ENCODE peak calls at places on chromosomes 7 and 10, in nine cellular contexts. I is NCI-H774, B is GM03348, A is stomach, D is osteoblast, Q is ELF-1, F is right cardiac atrium, G is body of pancreas, Z is upper lobe of left lung. X is an unnamed sample.

GRCh38 chr7:75989726-75990388 is 4.5 kb downstream of the TMEM120A start:
- DNase-seq in I (no peak), B (no peak), A (no peak), D (peak; percentile 85), Q (no peak), F (peak; percentile 88), G (peak; percentile 69), Z (no peak), X (no peak)

GRCh38 chr7:90769036-90769435 is 172.9 kb downstream of the CDK14 start:
- DNase-seq in I (no peak), B (no peak), A (no peak), D (no peak), Q (no peak), F (no peak), G (no peak), Z (no peak), X (no peak)

GRCh38 chr10:11205026-11205772 is 187.5 kb downstream of the CELF2 start:
- DNase-seq in I (no peak), B (no peak), A (no peak), D (no peak), Q (peak; percentile 20), F (no peak), G (no peak), Z (peak; percentile 48), X (no peak)

GRCh38 chr7:105682331-105683070 is 101.2 kb upstream of the EFCAB10 start:
- DNase-seq in I (no peak), B (no peak), A (no peak), D (no peak), Q (no peak), F (no peak), G (no peak), Z (no peak), X (no peak)

GRCh38 chr10:69093933-69094332 is 6.0 kb downstream of the SRGN start:
- DNase-seq in I (no peak), B (peak; percentile 15), A (no peak), D (no peak), Q (no peak), F (no peak), G (no peak), Z (no peak), X (no peak)

GRCh38 chr7:66043681-66044497 is 31.7 kb upstream of the ASL start:
- DNase-seq in I (peak; percentile 43), B (peak; percentile 57), A (peak; percentile 78), D (peak; percentile 66), Q (peak; percentile 57), F (peak; percentile 84), G (peak; percentile 77), Z (peak; percentile 88), X (no peak)

GRCh38 chr10:89952314-89952713 is 250.9 kb downstream of the KIF20B start:
- DNase-seq in I (no peak), B (no peak), A (no peak), D (no peak), Q (no peak), F (peak; percentile 42), G (no peak), Z (peak; percentile 19), X (no peak)

GRCh38 chr10:131445623-131446022 is 134.1 kb upstream of the TCERG1L start:
- DNase-seq in I (no peak), B (no peak), A (no peak), D (no peak), Q (no peak), F (no peak), G (no peak), Z (no peak), X (peak; percentile 62)

GRCh38 chr7:44447874-44448425 is 42.5 kb downstream of the NUDCD3 start:
- DNase-seq in I (no peak), B (no peak), A (no peak), D (no peak), Q (no peak), F (no peak), G (no peak), Z (no peak), X (no peak)

GRCh38 chr7:127968547-127968946 is 62.7 kb downstream of the LRRC4 start:
- DNase-seq in I (no peak), B (no peak), A (no peak), D (no peak), Q (no peak), F (no peak), G (no peak), Z (no peak), X (no peak)

GRCh38 chr7:70632400-70632799 is 499.5 kb upstream of the GALNT17 start:
- DNase-seq in I (no peak), B (no peak), A (no peak), D (no peak), Q (no peak), F (no peak), G (no peak), Z (no peak), X (no peak)

GRCh38 chr7:27183682-27184341 is 1.2 kb downstream of the HOXA11 start:
- DNase-seq in I (peak; percentile 11), B (peak; percentile 46), A (peak; percentile 23), D (peak; percentile 91), Q (no peak), F (peak; percentile 40), G (no peak), Z (no peak), X (no peak)

GRCh38 chr7:3673524-3673923 is 372.5 kb downstream of the SDK1 start:
- DNase-seq in I (no peak), B (no peak), A (peak; percentile 59), D (no peak), Q (peak; percentile 54), F (peak; percentile 63), G (peak; percentile 58), Z (no peak), X (no peak)

GRCh38 chr10:35448687-35449662 is 112.7 kb downstream of the CCNY start:
- DNase-seq in I (peak; percentile 19), B (no peak), A (peak; percentile 38), D (no peak), Q (no peak), F (peak; percentile 58), G (peak; percentile 58), Z (no peak), X (no peak)

GRCh38 chr7:105648561-105649401 is 67.5 kb upstream of the EFCAB10 start:
- DNase-seq in I (peak; percentile 70), B (no peak), A (peak; percentile 60), D (no peak), Q (no peak), F (no peak), G (peak; percentile 62), Z (no peak), X (no peak)

GRCh38 chr10:113454341-113455061 is 98.4 kb upstream of the HABP2 start:
- DNase-seq in I (no peak), B (peak; percentile 81), A (peak; percentile 67), D (no peak), Q (peak; percentile 67), F (peak; percentile 83), G (peak; percentile 52), Z (peak; percentile 78), X (no peak)

GRCh38 chr10:133318494-133319127 is 9.9 kb downstream of the ZNF511 start:
- DNase-seq in I (peak; percentile 26), B (peak; percentile 83), A (peak; percentile 74), D (peak; percentile 94), Q (peak; percentile 83), F (peak; percentile 78), G (peak; percentile 67), Z (peak; percentile 93), X (peak; percentile 91)

GRCh38 chr7:116249969-116250553 is 39.7 kb downstream of the TES start:
- DNase-seq in I (no peak), B (peak; percentile 36), A (no peak), D (peak; percentile 84), Q (peak; percentile 27), F (no peak), G (no peak), Z (no peak), X (no peak)

GRCh38 chr10:408223-408622 is 273.0 kb downstream of the ZMYND11 start:
- DNase-seq in I (no peak), B (peak; percentile 30), A (no peak), D (no peak), Q (no peak), F (no peak), G (no peak), Z (no peak), X (no peak)

GRCh38 chr10:131312261-131312801 is 810 bp upstream of the TCERG1L start:
- DNase-seq in I (peak; percentile 26), B (no peak), A (no peak), D (no peak), Q (peak; percentile 95), F (peak; percentile 51), G (no peak), Z (peak; percentile 76), X (no peak)

GRCh38 chr7:45601816-45602540 is 27.8 kb downstream of the ADCY1 start:
- DNase-seq in I (no peak), B (no peak), A (peak; percentile 7), D (no peak), Q (no peak), F (no peak), G (no peak), Z (no peak), X (peak; percentile 77)

GRCh38 chr7:5472432-5473315 is 49.0 kb upstream of the TNRC18 start:
- DNase-seq in I (no peak), B (no peak), A (no peak), D (peak; percentile 85), Q (no peak), F (no peak), G (no peak), Z (no peak), X (no peak)

GRCh38 chr7:40808409-40808942 is 673.7 kb downstream of the SUGCT start:
- DNase-seq in I (no peak), B (peak; percentile 85), A (no peak), D (peak; percentile 80), Q (no peak), F (no peak), G (no peak), Z (no peak), X (peak; percentile 92)

GRCh38 chr7:124042826-124043225 is 10.0 kb upstream of the TMEM229A start:
- DNase-seq in I (no peak), B (no peak), A (no peak), D (no peak), Q (no peak), F (no peak), G (no peak), Z (no peak), X (no peak)

GRCh38 chr7:40885503-40885902 is 750.7 kb downstream of the SUGCT start:
- DNase-seq in I (no peak), B (no peak), A (no peak), D (no peak), Q (no peak), F (no peak), G (no peak), Z (no peak), X (no peak)

GRCh38 chr10:47027108-47027811 is 116.0 kb downstream of the PTPN20 start:
- DNase-seq in I (no peak), B (no peak), A (peak; percentile 10), D (peak; percentile 65), Q (no peak), F (no peak), G (no peak), Z (no peak), X (peak; percentile 76)

GRCh38 chr7:152647009-152647408 is 28.9 kb downstream of the XRCC2 start:
- DNase-seq in I (no peak), B (no peak), A (no peak), D (no peak), Q (no peak), F (no peak), G (no peak), Z (no peak), X (no peak)

GRCh38 chr10:24873281-24873683 is 79.1 kb downstream of the PRTFDC1 start:
- DNase-seq in I (no peak), B (peak; percentile 84), A (no peak), D (peak; percentile 88), Q (peak; percentile 82), F (no peak), G (peak; percentile 60), Z (no peak), X (peak; percentile 85)

GRCh38 chr10:114271014-114271778 is 32.1 kb downstream of the VWA2 start:
- DNase-seq in I (no peak), B (no peak), A (peak; percentile 58), D (no peak), Q (no peak), F (no peak), G (no peak), Z (no peak), X (no peak)

GRCh38 chr10:119542357-119542989 is at the start of gene RGS10:
- DNase-seq in I (no peak), B (peak; percentile 94), A (peak; percentile 78), D (peak; percentile 97), Q (peak; percentile 71), F (peak; percentile 94), G (peak; percentile 71), Z (peak; percentile 95), X (no peak)

GRCh38 chr10:99430116-99430450 is 341 bp downstream of the GOT1 start:
- DNase-seq in I (no peak), B (peak; percentile 44), A (no peak), D (no peak), Q (no peak), F (no peak), G (no peak), Z (peak; percentile 77), X (no peak)

X was measured in osteocyte.